ENCODE peak calls at places on chromosome 21, in ten cellular contexts. N is NCI-H526 treated with DMSO at 0.1 percent for 48 hours; Y is HTR-8/SVneo; B is body of pancreas; C is KBM-7; U is tibial artery; H is colonic mucosa; J is activated T-helper 1 cell treated with anti-CD3 and anti-CD28 coated beads, Interleukin-2, amount 50 U/mL, for 16 hours; K is tibial nerve; O is iPS-NIHi11. E is an unnamed sample.

GRCh38 chr21:35933466-35933865 is 126.9 kb downstream of the SETD4 start:
- DNase-seq in N (no peak), Y (peak), B (no peak), C (peak), U (peak), H (no peak), J (no peak), K (peak), O (no peak), E (no peak)

GRCh38 chr21:44875341-44875740 is 1.9 kb upstream of the PTTG1IP start:
- DNase-seq in N (peak), Y (no peak), B (no peak), C (peak), U (no peak), H (no peak), J (no peak), K (peak), O (no peak), E (peak)

GRCh38 chr21:39155578-39155977 is 27.7 kb downstream of the PSMG1 start:
- DNase-seq in N (no peak), Y (no peak), B (no peak), C (no peak), U (no peak), H (no peak), J (no peak), K (no peak), O (no peak), E (no peak)

GRCh38 chr21:31992391-31992790 is 119.6 kb downstream of the HUNK start:
- DNase-seq in N (no peak), Y (no peak), B (no peak), C (no peak), U (no peak), H (no peak), J (no peak), K (no peak), O (no peak), E (no peak)

GRCh38 chr21:44006017-44006624 is 6.0 kb upstream of the TRAPPC10 start:
- DNase-seq in N (no peak), Y (peak), B (peak), C (no peak), U (peak), H (no peak), J (no peak), K (peak), O (no peak), E (no peak)

GRCh38 chr21:45054927-45055612 is 19.3 kb upstream of the ADARB1 start:
- DNase-seq in N (no peak), Y (no peak), B (no peak), C (no peak), U (no peak), H (no peak), J (no peak), K (no peak), O (no peak), E (peak)

GRCh38 chr21:42818328-42818749 is 61.0 kb downstream of the WDR4 start:
- DNase-seq in N (peak), Y (no peak), B (peak), C (peak), U (peak), H (peak), J (peak), K (peak), O (peak), E (peak)

GRCh38 chr21:25220169-25220568 is 387.1 kb downstream of the MRPL39 start:
- DNase-seq in N (no peak), Y (no peak), B (no peak), C (no peak), U (no peak), H (no peak), J (no peak), K (no peak), O (no peak), E (no peak)

GRCh38 chr21:27645285-27645684 is 678.4 kb upstream of the ADAMTS5 start:
- DNase-seq in N (no peak), Y (no peak), B (no peak), C (no peak), U (no peak), H (no peak), J (no peak), K (no peak), O (no peak), E (no peak)

GRCh38 chr21:43196789-43197188 is 28.0 kb downstream of the CRYAA start:
- DNase-seq in N (peak), Y (no peak), B (peak), C (no peak), U (no peak), H (peak), J (no peak), K (peak), O (no peak), E (peak)

GRCh38 chr21:38494254-38494648 is 4.0 kb downstream of the ERG start:
- DNase-seq in N (no peak), Y (no peak), B (no peak), C (peak), U (no peak), H (no peak), J (no peak), K (no peak), O (no peak), E (no peak)

GRCh38 chr21:34307991-34308532 is 55.7 kb upstream of the KCNE2 start:
- DNase-seq in N (no peak), Y (no peak), B (no peak), C (no peak), U (no peak), H (no peak), J (no peak), K (no peak), O (no peak), E (no peak)

GRCh38 chr21:33132054-33132453 is 62.1 kb downstream of the OLIG1 start:
- DNase-seq in N (no peak), Y (no peak), B (no peak), C (no peak), U (no peak), H (no peak), J (no peak), K (no peak), O (no peak), E (no peak)

GRCh38 chr21:25220954-25221353 is 386.3 kb downstream of the MRPL39 start:
- DNase-seq in N (no peak), Y (no peak), B (no peak), C (no peak), U (no peak), H (no peak), J (no peak), K (no peak), O (no peak), E (no peak)

GRCh38 chr21:27268290-27268689 is 301.4 kb upstream of the ADAMTS5 start:
- DNase-seq in N (no peak), Y (no peak), B (no peak), C (no peak), U (no peak), H (no peak), J (no peak), K (no peak), O (no peak), E (no peak)

GRCh38 chr21:37829043-37829442 is 87.2 kb downstream of the KCNJ6 start:
- DNase-seq in N (peak), Y (no peak), B (no peak), C (no peak), U (no peak), H (peak), J (no peak), K (no peak), O (no peak), E (no peak)

GRCh38 chr21:17828223-17828622 is 9.1 kb upstream of the C21orf91 start:
- DNase-seq in N (no peak), Y (no peak), B (no peak), C (no peak), U (no peak), H (no peak), J (no peak), K (no peak), O (no peak), E (no peak)

GRCh38 chr21:37877171-37877570 is 39.1 kb downstream of the KCNJ6 start:
- DNase-seq in N (no peak), Y (no peak), B (no peak), C (no peak), U (no peak), H (no peak), J (no peak), K (no peak), O (no peak), E (no peak)

GRCh38 chr21:20882462-20883415 is 115.5 kb upstream of the NCAM2 start:
- DNase-seq in N (peak), Y (peak), B (peak), C (peak), U (no peak), H (peak), J (no peak), K (peak), O (peak), E (no peak)

GRCh38 chr21:32392299-32392879 is 423 bp downstream of the URB1 start:
- DNase-seq in N (no peak), Y (no peak), B (no peak), C (peak), U (no peak), H (no peak), J (no peak), K (no peak), O (no peak), E (no peak)

GRCh38 chr21:32340863-32341848 is 42.5 kb downstream of the MRAP start:
- DNase-seq in N (no peak), Y (no peak), B (no peak), C (no peak), U (no peak), H (no peak), J (no peak), K (no peak), O (no peak), E (no peak)

GRCh38 chr21:44450999-44451398 is 4.3 kb upstream of the LRRC3 start:
- DNase-seq in N (no peak), Y (no peak), B (no peak), C (no peak), U (no peak), H (no peak), J (no peak), K (no peak), O (no peak), E (no peak)

GRCh38 chr21:22892041-22892440 is 1893.8 kb downstream of the NCAM2 start:
- DNase-seq in N (no peak), Y (no peak), B (no peak), C (no peak), U (no peak), H (no peak), J (no peak), K (no peak), O (no peak), E (no peak)

GRCh38 chr21:42133131-42133530 is 62.0 kb downstream of the UMODL1 start:
- DNase-seq in N (no peak), Y (no peak), B (no peak), C (no peak), U (no peak), H (no peak), J (no peak), K (no peak), O (no peak), E (no peak)

GRCh38 chr21:42022906-42023305 is 12.7 kb upstream of the ZBTB21 start:
- DNase-seq in N (no peak), Y (no peak), B (no peak), C (no peak), U (no peak), H (no peak), J (no peak), K (no peak), O (no peak), E (no peak)

GRCh38 chr21:33644383-33645074 is 2.2 kb downstream of the ITSN1 start:
- DNase-seq in N (no peak), Y (no peak), B (no peak), C (no peak), U (no peak), H (no peak), J (no peak), K (peak), O (no peak), E (peak)

GRCh38 chr21:34613679-34614442 is 1.1 kb downstream of the RCAN1 start:
- DNase-seq in N (no peak), Y (no peak), B (peak), C (no peak), U (no peak), H (no peak), J (no peak), K (no peak), O (peak), E (no peak)

E was measured in small intestine.